ENCODE peak calls at places on chromosomes 7 and 10, in four cellular contexts. One of them, this sample, is unnamed.

GRCh38 chr7:158450476-158451124 is 137.0 kb downstream of the PTPRN2 start:
- DNase-seq in lower lobe of right lung: no peak
- DNase-seq in SJSA1: no peak
- DNase-seq in right lobe of liver: no peak
- DNase-seq in this sample: no peak

GRCh38 chr7:156155988-156156733 is 343.9 kb upstream of the SHH start:
- DNase-seq in lower lobe of right lung: no peak
- DNase-seq in SJSA1: no peak
- DNase-seq in right lobe of liver: no peak
- DNase-seq in this sample: peak

GRCh38 chr7:46006212-46006611 is 85.1 kb upstream of the IGFBP3 start:
- DNase-seq in lower lobe of right lung: no peak
- DNase-seq in SJSA1: no peak
- DNase-seq in right lobe of liver: no peak
- DNase-seq in this sample: no peak

GRCh38 chr10:72691470-72692056 is 380 bp upstream of the MCU start:
- DNase-seq in lower lobe of right lung: no peak
- DNase-seq in SJSA1: no peak
- DNase-seq in right lobe of liver: no peak
- DNase-seq in this sample: no peak

GRCh38 chr7:45258533-45259226 is 101.1 kb downstream of the RAMP3 start:
- DNase-seq in lower lobe of right lung: no peak
- DNase-seq in SJSA1: no peak
- DNase-seq in right lobe of liver: no peak
- DNase-seq in this sample: no peak

GRCh38 chr10:29381230-29381563 is 92.3 kb downstream of the LYZL1 start:
- DNase-seq in lower lobe of right lung: no peak
- DNase-seq in SJSA1: no peak
- DNase-seq in right lobe of liver: no peak
- DNase-seq in this sample: no peak

GRCh38 chr7:27409776-27410175 is 167.2 kb downstream of the EVX1 start:
- DNase-seq in lower lobe of right lung: no peak
- DNase-seq in SJSA1: no peak
- DNase-seq in right lobe of liver: no peak
- DNase-seq in this sample: no peak

GRCh38 chr10:87657370-87657769 is 2.3 kb upstream of the PAPSS2 start:
- DNase-seq in lower lobe of right lung: no peak
- DNase-seq in SJSA1: peak
- DNase-seq in right lobe of liver: no peak
- DNase-seq in this sample: peak

GRCh38 chr7:1052031-1052818 is 7.9 kb downstream of the GPR146 start:
- DNase-seq in lower lobe of right lung: peak
- DNase-seq in SJSA1: no peak
- DNase-seq in right lobe of liver: no peak
- DNase-seq in this sample: no peak

GRCh38 chr7:94907420-94908203 is at the start of gene PPP1R9A:
- DNase-seq in lower lobe of right lung: peak
- DNase-seq in SJSA1: no peak
- DNase-seq in right lobe of liver: peak
- DNase-seq in this sample: peak

GRCh38 chr10:10270071-10270470 is 747.6 kb upstream of the CELF2 start:
- DNase-seq in lower lobe of right lung: no peak
- DNase-seq in SJSA1: no peak
- DNase-seq in right lobe of liver: no peak
- DNase-seq in this sample: no peak

GRCh38 chr10:21705142-21705827 is 171.3 kb downstream of the MLLT10 start:
- DNase-seq in lower lobe of right lung: no peak
- DNase-seq in SJSA1: no peak
- DNase-seq in right lobe of liver: no peak
- DNase-seq in this sample: no peak

GRCh38 chr7:98307971-98308466 is 26.5 kb downstream of the BRI3 start:
- DNase-seq in lower lobe of right lung: no peak
- DNase-seq in SJSA1: no peak
- DNase-seq in right lobe of liver: no peak
- DNase-seq in this sample: no peak

GRCh38 chr7:69994907-69995542 is 396.8 kb downstream of the AUTS2 start:
- DNase-seq in lower lobe of right lung: no peak
- DNase-seq in SJSA1: no peak
- DNase-seq in right lobe of liver: no peak
- DNase-seq in this sample: no peak

DNA sequence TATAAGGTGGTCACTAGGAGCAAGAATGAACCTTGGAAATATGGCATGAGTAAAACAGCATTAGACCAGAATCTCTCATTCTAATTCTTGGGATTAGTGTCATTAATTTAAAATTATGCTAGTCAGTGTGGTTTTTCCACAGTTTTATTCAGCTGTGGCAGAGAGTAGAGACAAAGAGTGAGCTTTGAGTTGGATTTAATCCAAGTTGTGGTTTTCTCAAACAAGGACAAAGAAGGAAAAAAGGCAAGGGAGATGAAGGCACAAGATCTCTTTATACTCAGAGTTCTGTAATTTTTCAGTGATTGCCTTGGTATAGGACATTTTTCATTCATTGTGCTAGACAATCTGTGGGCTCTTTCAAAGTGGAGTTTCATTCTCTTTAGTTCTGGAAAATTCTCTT is 28.2 kb upstream of the AKAP9 start:
- DNase-seq in lower lobe of right lung: no peak
- DNase-seq in SJSA1: no peak
- DNase-seq in right lobe of liver: no peak
- DNase-seq in this sample: no peak
- H3K4me3 ChIP-seq in lower lobe of right lung: no peak
- H3K4me3 ChIP-seq in SJSA1: no peak
- H3K4me3 ChIP-seq in right lobe of liver: no peak
- H3K4me3 ChIP-seq in this sample: no peak

GRCh38 chr7:116525913-116526857 is 1.3 kb downstream of the CAV1 start:
- DNase-seq in lower lobe of right lung: peak
- DNase-seq in SJSA1: peak
- DNase-seq in right lobe of liver: peak
- DNase-seq in this sample: peak

GRCh38 chr7:116527521-116527920 is 2.7 kb downstream of the CAV1 start:
- DNase-seq in lower lobe of right lung: no peak
- DNase-seq in SJSA1: no peak
- DNase-seq in right lobe of liver: no peak
- DNase-seq in this sample: no peak

GRCh38 chr7:116526897-116527296 is 2.1 kb downstream of the CAV1 start:
- DNase-seq in lower lobe of right lung: no peak
- DNase-seq in SJSA1: no peak
- DNase-seq in right lobe of liver: no peak
- DNase-seq in this sample: no peak

GRCh38 chr7:116529250-116529649 is 4.4 kb downstream of the CAV1 start:
- DNase-seq in lower lobe of right lung: no peak
- DNase-seq in SJSA1: no peak
- DNase-seq in right lobe of liver: no peak
- DNase-seq in this sample: no peak

GRCh38 chr7:116528008-116528789 is 3.4 kb downstream of the CAV1 start:
- DNase-seq in lower lobe of right lung: no peak
- DNase-seq in SJSA1: peak
- DNase-seq in right lobe of liver: no peak
- DNase-seq in this sample: peak
- H3K4me3 ChIP-seq in lower lobe of right lung: peak
- H3K4me3 ChIP-seq in SJSA1: no peak
- H3K4me3 ChIP-seq in right lobe of liver: no peak
- H3K4me3 ChIP-seq in this sample: no peak

GRCh38 chr7:146961617-146962016 is 845.0 kb downstream of the CNTNAP2 start:
- DNase-seq in lower lobe of right lung: no peak
- DNase-seq in SJSA1: no peak
- DNase-seq in right lobe of liver: no peak
- DNase-seq in this sample: peak
- H3K4me3 ChIP-seq in lower lobe of right lung: no peak
- H3K4me3 ChIP-seq in SJSA1: no peak
- H3K4me3 ChIP-seq in right lobe of liver: no peak
- H3K4me3 ChIP-seq in this sample: no peak

GRCh38 chr7:105001652-105002184 is 12.3 kb upstream of the KMT2E start:
- DNase-seq in lower lobe of right lung: no peak
- DNase-seq in SJSA1: no peak
- DNase-seq in right lobe of liver: no peak
- DNase-seq in this sample: no peak

GRCh38 chr7:105006367-105007139 is 7.5 kb upstream of the KMT2E start:
- DNase-seq in lower lobe of right lung: no peak
- DNase-seq in SJSA1: no peak
- DNase-seq in right lobe of liver: no peak
- DNase-seq in this sample: peak

GRCh38 chr7:105003275-105003674 is 10.7 kb upstream of the KMT2E start:
- DNase-seq in lower lobe of right lung: no peak
- DNase-seq in SJSA1: peak
- DNase-seq in right lobe of liver: no peak
- DNase-seq in this sample: no peak

GRCh38 chr7:105000927-105001336 is 13.1 kb upstream of the KMT2E start:
- DNase-seq in lower lobe of right lung: no peak
- DNase-seq in SJSA1: no peak
- DNase-seq in right lobe of liver: no peak
- DNase-seq in this sample: no peak

DNA sequence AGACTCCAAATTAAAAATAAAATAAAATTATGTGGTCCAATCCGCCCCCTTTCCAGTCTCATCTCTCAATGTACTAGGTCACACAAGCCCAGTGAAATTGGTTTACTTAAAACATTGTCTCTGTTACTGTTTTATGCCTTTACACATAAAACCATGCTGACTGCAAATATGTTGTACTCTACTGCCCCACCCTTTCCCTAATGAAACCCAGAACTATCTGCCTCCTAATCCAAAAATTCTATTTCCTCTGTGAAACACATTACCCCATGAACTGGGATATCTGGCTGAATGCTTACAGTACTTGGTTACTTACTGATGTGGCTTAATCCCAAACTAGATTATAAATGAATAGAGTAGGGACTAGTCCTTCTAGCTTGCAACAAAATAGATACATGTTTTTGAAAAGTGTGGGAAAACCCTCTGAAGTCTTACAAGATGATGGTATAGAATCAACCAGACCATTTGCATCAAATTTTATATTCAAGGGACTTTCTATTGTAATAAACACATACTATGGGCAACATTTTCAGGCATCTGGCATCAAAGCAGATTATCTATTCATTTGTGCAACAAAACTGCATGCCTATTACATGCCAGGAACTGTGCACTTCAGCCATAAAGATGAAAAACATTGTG is 10.0 kb upstream of the KMT2E start:
- DNase-seq in lower lobe of right lung: no peak
- DNase-seq in SJSA1: no peak
- DNase-seq in right lobe of liver: no peak
- DNase-seq in this sample: no peak
- H3K4me3 ChIP-seq in lower lobe of right lung: peak
- H3K4me3 ChIP-seq in SJSA1: no peak
- H3K4me3 ChIP-seq in right lobe of liver: no peak
- H3K4me3 ChIP-seq in this sample: no peak

GRCh38 chr10:80460399-80461207 is 6.5 kb downstream of the TSPAN14 start:
- DNase-seq in lower lobe of right lung: peak
- DNase-seq in SJSA1: no peak
- DNase-seq in right lobe of liver: no peak
- DNase-seq in this sample: peak

GRCh38 chr10:80459047-80459865 is 5.1 kb downstream of the TSPAN14 start:
- DNase-seq in lower lobe of right lung: peak
- DNase-seq in SJSA1: peak
- DNase-seq in right lobe of liver: no peak
- DNase-seq in this sample: no peak

GRCh38 chr10:80457554-80458262 is 3.6 kb downstream of the TSPAN14 start:
- DNase-seq in lower lobe of right lung: no peak
- DNase-seq in SJSA1: no peak
- DNase-seq in right lobe of liver: no peak
- DNase-seq in this sample: no peak

GRCh38 chr10:80458638-80459037 is 4.5 kb downstream of the TSPAN14 start:
- DNase-seq in lower lobe of right lung: no peak
- DNase-seq in SJSA1: no peak
- DNase-seq in right lobe of liver: no peak
- DNase-seq in this sample: no peak

GRCh38 chr10:80458263-80458625 is 4.1 kb downstream of the TSPAN14 start:
- DNase-seq in lower lobe of right lung: no peak
- DNase-seq in SJSA1: no peak
- DNase-seq in right lobe of liver: no peak
- DNase-seq in this sample: no peak
- H3K4me3 ChIP-seq in lower lobe of right lung: peak
- H3K4me3 ChIP-seq in SJSA1: no peak
- H3K4me3 ChIP-seq in right lobe of liver: no peak
- H3K4me3 ChIP-seq in this sample: no peak

DNA sequence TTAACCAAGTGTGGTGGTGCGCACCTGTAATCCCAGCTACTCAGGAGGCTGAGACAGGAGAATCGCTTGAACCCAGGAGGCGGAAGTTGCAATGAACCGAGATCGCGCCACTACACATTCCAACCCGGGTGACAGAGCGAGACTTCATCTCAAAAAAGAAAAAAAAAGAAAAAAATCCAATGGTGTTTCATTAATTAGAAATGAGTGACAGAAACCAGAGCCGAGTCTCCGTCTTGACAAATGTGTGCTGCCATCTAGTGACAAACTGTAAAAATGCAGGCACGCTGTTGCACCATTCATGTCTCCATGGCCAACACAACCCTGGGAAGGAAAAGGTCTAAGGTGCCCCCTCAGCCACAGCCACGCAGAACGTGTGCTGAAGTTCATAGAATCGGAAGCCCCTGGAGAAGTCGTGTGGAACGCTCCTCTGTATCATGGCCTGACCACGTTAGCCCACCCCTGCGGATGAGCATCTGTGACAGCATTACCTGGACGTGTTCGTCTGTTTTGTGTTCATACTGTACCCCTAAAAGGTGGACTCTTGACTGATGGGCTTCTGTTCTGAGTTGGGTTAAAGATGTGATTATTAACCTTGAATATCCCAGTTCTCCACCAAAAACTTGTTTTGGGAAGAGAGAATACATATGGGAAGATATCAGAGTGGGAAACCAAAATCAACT is 94.9 kb downstream of the LYZL2 start:
- DNase-seq in lower lobe of right lung: peak
- DNase-seq in SJSA1: peak
- DNase-seq in right lobe of liver: peak
- DNase-seq in this sample: peak
- H3K4me3 ChIP-seq in lower lobe of right lung: no peak
- H3K4me3 ChIP-seq in SJSA1: no peak
- H3K4me3 ChIP-seq in right lobe of liver: no peak
- H3K4me3 ChIP-seq in this sample: no peak

GRCh38 chr7:103795112-103795511 is 194.3 kb downstream of the RELN start:
- DNase-seq in lower lobe of right lung: no peak
- DNase-seq in SJSA1: no peak
- DNase-seq in right lobe of liver: no peak
- DNase-seq in this sample: no peak

GRCh38 chr7:103796296-103796962 is 193.0 kb downstream of the RELN start:
- DNase-seq in lower lobe of right lung: no peak
- DNase-seq in SJSA1: no peak
- DNase-seq in right lobe of liver: no peak
- DNase-seq in this sample: no peak

GRCh38 chr7:103795787-103796186 is 193.7 kb downstream of the RELN start:
- DNase-seq in lower lobe of right lung: no peak
- DNase-seq in SJSA1: no peak
- DNase-seq in right lobe of liver: no peak
- DNase-seq in this sample: no peak

GRCh38 chr7:103797647-103798307 is 191.7 kb downstream of the RELN start:
- DNase-seq in lower lobe of right lung: no peak
- DNase-seq in SJSA1: no peak
- DNase-seq in right lobe of liver: no peak
- DNase-seq in this sample: no peak

GRCh38 chr7:103799298-103799697 is 190.2 kb downstream of the RELN start:
- DNase-seq in lower lobe of right lung: no peak
- DNase-seq in SJSA1: no peak
- DNase-seq in right lobe of liver: no peak
- DNase-seq in this sample: no peak
- H3K4me3 ChIP-seq in lower lobe of right lung: no peak
- H3K4me3 ChIP-seq in SJSA1: no peak
- H3K4me3 ChIP-seq in right lobe of liver: no peak
- H3K4me3 ChIP-seq in this sample: no peak

This sample was measured in trophoblast cell.